ENCODE peak calls at places on chromosomes 16 and 17, in nine cellular contexts. J is GM12865, Q is cardiac fibroblast, Z is IMR-90, W is endodermal cell, Y is AG09319, A is A673, H is PC-3, V is kidney. K is an unnamed sample.

GRCh38 chr17:81020767-81021497 is 14.0 kb upstream of the BAIAP2 start:
- DNase-seq in J (no peak), Q (peak; percentile 34), Z (peak; percentile 34), W (no peak), Y (no peak), A (no peak), H (no peak), V (peak; percentile 82), K (peak; percentile 73)

GRCh38 chr17:77409282-77410161 is 268.8 kb downstream of the SEC14L1 start:
- DNase-seq in J (no peak), Q (peak; percentile 73), Z (peak; percentile 58), W (peak; percentile 90), Y (no peak), A (no peak), H (no peak), V (peak; percentile 70), K (no peak)

GRCh38 chr16:48001306-48001885 is 154.4 kb downstream of the ABCC12 start:
- DNase-seq in J (no peak), Q (no peak), Z (no peak), W (no peak), Y (no peak), A (no peak), H (no peak), V (no peak), K (no peak)

GRCh38 chr16:9847146-9847545 is 335.1 kb downstream of the GRIN2A start:
- DNase-seq in J (no peak), Q (no peak), Z (no peak), W (no peak), Y (no peak), A (no peak), H (no peak), V (no peak), K (no peak)

GRCh38 chr17:37494971-37495370 is 5.3 kb downstream of the DUSP14 start:
- DNase-seq in J (no peak), Q (no peak), Z (no peak), W (peak; percentile 74), Y (no peak), A (no peak), H (no peak), V (no peak), K (no peak)

GRCh38 chr16:85774811-85775210 is 23.9 kb upstream of the C16orf74 start:
- DNase-seq in J (no peak), Q (no peak), Z (no peak), W (no peak), Y (no peak), A (no peak), H (no peak), V (no peak), K (no peak)

GRCh38 chr16:82033683-82034300 is 1.3 kb upstream of the HSD17B2 start:
- DNase-seq in J (no peak), Q (no peak), Z (no peak), W (no peak), Y (no peak), A (no peak), H (peak; percentile 62), V (no peak), K (no peak)

GRCh38 chr17:80773243-80773991 is 218.2 kb upstream of the CHMP6 start:
- DNase-seq in J (no peak), Q (peak; percentile 22), Z (peak; percentile 80), W (peak; percentile 81), Y (no peak), A (no peak), H (no peak), V (no peak), K (no peak)

GRCh38 chr17:40251576-40251975 is 32.5 kb downstream of the WIPF2 start:
- DNase-seq in J (no peak), Q (peak; percentile 85), Z (peak; percentile 85), W (no peak), Y (peak; percentile 44), A (peak; percentile 44), H (peak; percentile 89), V (no peak), K (no peak)

GRCh38 chr16:88287219-88287618 is 95.5 kb upstream of the ZNF469 start:
- DNase-seq in J (peak; percentile 9), Q (no peak), Z (no peak), W (peak; percentile 68), Y (no peak), A (no peak), H (peak; percentile 28), V (peak; percentile 18), K (no peak)

GRCh38 chr16:5633845-5634440 is 536.3 kb upstream of the EEF2KMT start:
- DNase-seq in J (peak; percentile 53), Q (peak; percentile 2), Z (peak; percentile 4), W (no peak), Y (no peak), A (peak; percentile 62), H (peak; percentile 35), V (no peak), K (no peak)

GRCh38 chr17:70295329-70295728 is 126.0 kb downstream of the KCNJ2 start:
- DNase-seq in J (no peak), Q (no peak), Z (no peak), W (no peak), Y (no peak), A (peak; percentile 22), H (no peak), V (no peak), K (no peak)

GRCh38 chr16:81651758-81652718 is 127.1 kb upstream of the PLCG2 start:
- DNase-seq in J (peak; percentile 63), Q (no peak), Z (no peak), W (no peak), Y (no peak), A (no peak), H (no peak), V (no peak), K (no peak)

GRCh38 chr17:10117581-10118001 is 80.8 kb downstream of the GAS7 start:
- DNase-seq in J (no peak), Q (no peak), Z (peak; percentile 26), W (peak; percentile 89), Y (no peak), A (no peak), H (no peak), V (no peak), K (peak; percentile 87)
- TF ChIP-seq CTCF in J (no peak), Q (no peak), Z (peak; percentile 20), W (peak; percentile 47), Y (no peak), A (no peak), H (no peak), V (no peak), K (peak; percentile 21)

GRCh38 chr17:67272312-67273050 is 27.5 kb upstream of the HELZ start:
- DNase-seq in J (peak; percentile 42), Q (no peak), Z (no peak), W (peak; percentile 86), Y (no peak), A (peak; percentile 59), H (no peak), V (peak; percentile 26), K (no peak)
- TF ChIP-seq CTCF in J (peak; percentile 58), Q (peak; percentile 24), Z (peak; percentile 20), W (peak; percentile 76), Y (peak; percentile 20), A (peak; percentile 65), H (peak; percentile 19), V (no peak), K (peak; percentile 31)

DNA sequence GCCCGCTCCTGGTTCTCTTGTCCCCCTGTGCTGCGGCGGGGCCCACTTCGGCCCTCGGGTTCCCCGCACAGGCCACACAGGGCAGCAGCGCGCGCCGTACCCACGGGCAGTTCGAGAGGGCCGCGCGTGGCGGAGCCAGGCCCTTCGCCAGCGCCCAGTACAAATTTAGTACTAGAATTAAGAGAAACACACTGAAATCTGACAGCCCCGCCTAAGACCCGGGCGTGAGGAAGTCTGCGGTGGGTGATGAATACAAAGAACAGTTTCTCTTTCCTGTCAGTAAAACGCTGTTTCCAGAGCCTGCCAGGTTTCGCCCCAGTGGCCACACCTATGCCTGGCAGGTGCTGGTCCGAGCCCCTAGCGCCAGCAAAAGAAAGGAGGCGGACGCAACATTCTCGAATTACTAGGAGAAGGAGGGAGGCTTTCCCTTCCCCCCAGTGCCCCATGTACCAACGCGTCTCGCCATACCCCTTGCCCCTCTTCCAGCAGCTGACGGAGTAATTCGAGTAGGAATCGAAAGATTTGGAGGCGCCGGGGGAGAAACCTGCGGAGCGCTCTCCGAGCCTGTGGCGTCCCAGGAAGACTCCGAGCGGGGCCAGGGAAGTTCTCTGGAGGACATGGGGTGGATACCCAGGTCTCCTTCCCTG is 591 bp upstream of the SLFN5 start:
- DNase-seq in J (peak; percentile 89), Q (peak; percentile 40), Z (peak; percentile 32), W (peak; percentile 97), Y (no peak), A (no peak), H (peak; percentile 86), V (peak; percentile 92), K (peak; percentile 92)
- TF ChIP-seq CTCF in J (peak; percentile 56), Q (peak; percentile 33), Z (no peak), W (peak; percentile 78), Y (no peak), A (no peak), H (peak; percentile 33), V (peak; percentile 20), K (peak; percentile 54)

DNA sequence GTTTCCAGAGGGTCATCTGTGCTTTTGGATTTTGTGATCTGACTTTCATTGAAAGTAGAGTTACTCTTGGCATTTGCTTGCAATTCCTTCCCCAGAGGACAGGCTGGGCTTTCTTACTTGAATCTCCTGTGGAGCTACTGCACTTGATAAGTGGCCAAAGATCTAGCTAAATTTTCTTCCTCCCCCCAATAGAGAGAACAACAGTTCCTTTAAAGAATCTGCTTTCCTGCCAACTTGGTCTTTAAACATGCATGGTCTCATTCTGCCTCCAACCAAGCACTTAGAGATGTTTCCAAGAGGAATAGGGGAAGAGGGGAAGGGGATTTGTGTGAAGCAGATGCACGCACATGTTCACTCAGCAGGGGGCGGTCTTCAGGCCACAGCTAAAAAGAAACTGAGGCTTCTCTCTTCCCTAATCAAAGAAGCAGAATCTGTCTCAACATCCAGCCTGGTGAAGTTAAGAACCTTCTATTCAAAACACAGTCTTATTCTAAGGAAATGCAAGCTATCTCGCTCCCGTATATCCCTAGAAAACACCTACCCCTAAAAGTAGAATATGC is 229.6 kb downstream of the ZFHX3 start:
- DNase-seq in J (no peak), Q (peak; percentile 48), Z (no peak), W (peak; percentile 67), Y (no peak), A (peak; percentile 5), H (no peak), V (no peak), K (no peak)
- TF ChIP-seq CTCF in J (no peak), Q (no peak), Z (peak; percentile 11), W (peak; percentile 76), Y (no peak), A (peak; percentile 28), H (peak; percentile 20), V (no peak), K (no peak)

GRCh38 chr16:2785101-2785991 is 2.0 kb downstream of the PRSS33 start:
- DNase-seq in J (no peak), Q (no peak), Z (no peak), W (peak; percentile 44), Y (no peak), A (no peak), H (no peak), V (no peak), K (peak; percentile 80)
- TF ChIP-seq CTCF in J (no peak), Q (no peak), Z (peak; percentile 6), W (peak; percentile 49), Y (no peak), A (peak; percentile 46), H (peak; percentile 29), V (no peak), K (no peak)

GRCh38 chr17:78986048-78986648 is 6.4 kb upstream of the LGALS3BP start:
- DNase-seq in J (peak; percentile 33), Q (peak; percentile 82), Z (peak; percentile 39), W (no peak), Y (no peak), A (peak; percentile 33), H (peak; percentile 42), V (peak; percentile 68), K (no peak)
- TF ChIP-seq CTCF in J (no peak), Q (peak; percentile 40), Z (no peak), W (peak; percentile 39), Y (peak; percentile 20), A (peak; percentile 23), H (peak; percentile 45), V (peak; percentile 35), K (peak; percentile 39)